ENCODE peak calls at places on chromosome 5, in six cellular contexts. N is endothelial cell of umbilical vein, T is transverse colon, R is lower leg skin, M is ovary, W is IMR-90. S is an unnamed sample.
A peak's percentile ranks its signal among the peaks of the same experiment; 100 is the strongest.

GRCh38 chr5:131720714-131721113 is 76.1 kb downstream of the FNIP1 start:
- DNase-seq in N (peak; percentile 91), T (no peak), R (no peak), M (no peak), W (no peak), S (no peak)

GRCh38 chr5:116732591-116732990 is 158.0 kb upstream of the SEMA6A start:
- DNase-seq in N (no peak), T (no peak), R (no peak), M (no peak), W (no peak), S (no peak)

GRCh38 chr5:154753792-154754191 is 1.4 kb upstream of the LARP1 start:
- DNase-seq in N (peak; percentile 53), T (peak; percentile 62), R (peak; percentile 93), M (peak; percentile 77), W (peak; percentile 97), S (peak; percentile 71)

GRCh38 chr5:60972225-60972624 is 27.2 kb downstream of the NDUFAF2 start:
- DNase-seq in N (no peak), T (no peak), R (no peak), M (no peak), W (no peak), S (no peak)

GRCh38 chr5:40736103-40736875 is 19.5 kb downstream of the TTC33 start:
- DNase-seq in N (peak; percentile 84), T (no peak), R (no peak), M (no peak), W (peak; percentile 74), S (no peak)

GRCh38 chr5:14160116-14160515 is 17.0 kb downstream of the TRIO start:
- DNase-seq in N (no peak), T (no peak), R (no peak), M (no peak), W (no peak), S (no peak)

GRCh38 chr5:56352808-56353590 is 119.9 kb upstream of the ANKRD55 start:
- DNase-seq in N (peak; percentile 87), T (no peak), R (no peak), M (no peak), W (no peak), S (no peak)

GRCh38 chr5:83972236-83972635 is 251.6 kb upstream of the HAPLN1 start:
- DNase-seq in N (peak; percentile 21), T (no peak), R (no peak), M (no peak), W (peak; percentile 58), S (no peak)

GRCh38 chr5:90866333-90866732 is 307.7 kb downstream of the ADGRV1 start:
- DNase-seq in N (peak; percentile 71), T (no peak), R (no peak), M (no peak), W (peak; percentile 28), S (no peak)

GRCh38 chr5:171442287-171443042 is 23.0 kb downstream of the FGF18 start:
- DNase-seq in N (no peak), T (no peak), R (no peak), M (no peak), W (peak; percentile 60), S (no peak)

GRCh38 chr5:78586251-78586650 is 62.3 kb downstream of the LHFPL2 start:
- DNase-seq in N (peak; percentile 74), T (no peak), R (no peak), M (no peak), W (peak; percentile 100), S (no peak)

GRCh38 chr5:174491265-174491664 is 233.1 kb upstream of the MSX2 start:
- DNase-seq in N (no peak), T (no peak), R (no peak), M (no peak), W (no peak), S (no peak)

GRCh38 chr5:33440482-33441240 is at the start of gene TARS1:
- DNase-seq in N (peak; percentile 100), T (peak; percentile 99), R (peak; percentile 100), M (peak; percentile 98), W (peak; percentile 100), S (peak; percentile 99)
- TF ChIP-seq POLR2A in N (peak; percentile 92), T (peak; percentile 78), R (no peak), M (peak; percentile 74), W (peak; percentile 91), S (peak; percentile 62)

GRCh38 chr5:179805529-179806249 is 977 bp downstream of the MGAT4B start:
- DNase-seq in N (peak; percentile 46), T (no peak), R (peak; percentile 90), M (peak; percentile 65), W (no peak), S (no peak)
- TF ChIP-seq POLR2A in N (no peak), T (peak; percentile 5), R (no peak), M (no peak), W (no peak), S (no peak)

DNA sequence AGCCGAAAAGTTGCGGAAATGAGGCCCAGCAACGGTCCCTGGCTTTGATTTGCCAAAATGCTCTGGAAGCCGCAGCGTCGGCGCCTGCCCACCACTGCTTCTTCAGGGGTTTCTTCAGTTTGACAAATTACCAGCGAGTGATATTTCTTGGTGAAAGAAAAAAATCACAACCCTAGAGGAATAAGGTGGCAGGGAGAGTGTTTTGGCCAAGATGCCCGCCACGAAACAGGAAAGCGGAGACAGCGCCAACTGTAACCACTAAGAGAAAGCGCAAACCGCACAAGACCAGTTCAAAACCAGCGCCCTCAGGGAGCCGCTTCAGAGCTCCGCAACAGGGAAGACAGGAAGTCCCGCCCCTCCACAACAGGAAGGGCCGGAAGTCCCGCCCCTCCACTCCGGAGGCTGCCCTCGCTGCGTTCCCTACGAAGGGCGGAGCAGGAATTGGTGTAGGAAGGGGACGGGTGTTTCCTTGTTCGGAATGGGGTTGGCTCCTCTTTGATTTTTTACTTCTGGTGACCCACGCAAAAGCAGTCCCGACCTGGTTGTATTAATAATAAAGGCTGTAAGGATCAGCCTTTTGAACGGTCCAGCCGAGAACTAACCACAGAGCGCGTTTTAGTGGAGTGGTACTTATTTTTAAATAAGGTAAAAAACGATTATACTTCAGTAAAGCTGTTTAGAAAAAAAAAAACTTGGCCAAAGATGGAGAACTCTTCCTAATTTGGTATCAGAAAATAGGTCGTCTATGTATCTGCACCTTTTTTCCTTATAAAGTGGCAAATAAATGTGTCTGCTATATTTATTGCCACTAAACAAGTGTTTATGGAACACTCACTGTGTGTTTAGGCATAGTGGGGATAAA is at the start of gene C5orf34:
- DNase-seq in N (peak; percentile 97), T (peak; percentile 98), R (peak; percentile 99), M (peak; percentile 98), W (peak; percentile 94), S (peak; percentile 97)
- TF ChIP-seq POLR2A in N (peak; percentile 93), T (peak; percentile 79), R (no peak), M (peak; percentile 22), W (peak; percentile 86), S (peak; percentile 73)

GRCh38 chr5:87359106-87359505 is 53.6 kb downstream of the CCNH start:
- DNase-seq in N (no peak), T (no peak), R (no peak), M (no peak), W (no peak), S (no peak)

GRCh38 chr5:87360132-87360531 is 52.6 kb downstream of the CCNH start:
- DNase-seq in N (no peak), T (no peak), R (no peak), M (no peak), W (no peak), S (no peak)

DNA sequence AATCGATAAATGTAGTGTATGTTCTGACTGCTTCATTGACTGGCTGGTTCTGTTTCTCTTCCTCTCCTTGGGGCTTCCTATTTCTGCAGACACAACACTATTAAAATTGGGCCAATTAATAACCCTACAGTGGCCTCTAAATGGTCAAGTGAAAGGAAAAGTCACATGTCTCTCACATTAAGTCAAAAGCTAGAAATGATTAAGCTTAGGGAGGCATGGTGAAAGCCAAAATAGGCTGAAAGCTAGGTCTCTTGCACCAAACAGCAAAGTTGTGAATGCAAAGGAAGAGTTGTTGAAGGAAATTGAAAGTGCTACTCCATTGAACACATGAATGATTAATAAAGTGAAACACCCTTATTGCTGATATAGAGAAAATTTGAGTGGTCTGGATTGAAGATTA is 58.2 kb downstream of the CCNH start:
- DNase-seq in N (no peak), T (no peak), R (no peak), M (no peak), W (no peak), S (no peak)
- TF ChIP-seq POLR2A in N (no peak), T (no peak), R (no peak), M (no peak), W (no peak), S (no peak)